ENCODE peak calls at places on chromosomes 5 and 9, in nine cellular contexts. D, K, L, Z, P, M, R, J and Q are unnamed samples.

GRCh38 chr5:78467744-78468357 is 107.4 kb downstream of the SCAMP1 start:
- DNase-seq in D (no peak), J (no peak), K (no peak), Z (no peak), L (peak), P (no peak), R (peak), M (no peak), Q (no peak)

GRCh38 chr5:120139039-120139438 is 325.1 kb upstream of the PRR16 start:
- DNase-seq in Z (no peak), P (no peak), R (peak), M (no peak), J (peak), L (peak), D (no peak), K (no peak), Q (no peak)

GRCh38 chr5:97658116-97658900 is 475.3 kb upstream of the RIOK2 start:
- DNase-seq in Z (no peak), P (no peak), J (no peak), R (peak), M (no peak), D (no peak), K (no peak), L (no peak), Q (no peak)

GRCh38 chr9:120951960-120952630 is 25.5 kb upstream of the TRAF1 start:
- DNase-seq in J (no peak), M (no peak), P (no peak), R (peak), D (no peak), K (no peak), Z (no peak), L (no peak), Q (no peak)

GRCh38 chr5:90645024-90645610 is 86.5 kb downstream of the ADGRV1 start:
- DNase-seq in R (no peak), D (no peak), J (no peak), K (no peak), M (no peak), L (peak), P (no peak), Z (no peak), Q (no peak)

GRCh38 chr9:12884736-12885395 is 110.0 kb downstream of the LURAP1L start:
- DNase-seq in J (no peak), P (no peak), L (peak), Z (no peak), M (no peak), K (no peak), R (peak), D (no peak), Q (no peak)

GRCh38 chr9:104608336-104608735 is 2.9 kb upstream of the OR13C2 start:
- DNase-seq in D (no peak), K (no peak), P (no peak), R (no peak), J (no peak), M (no peak), L (no peak), Z (no peak), Q (no peak)

GRCh38 chr5:74446673-74447337 is 193.7 kb downstream of the ENC1 start:
- DNase-seq in K (no peak), Z (no peak), L (no peak), D (no peak), M (no peak), J (no peak), P (no peak), R (no peak), Q (no peak)

GRCh38 chr5:72013741-72014703 is 93.3 kb upstream of the MAP1B start:
- DNase-seq in K (no peak), M (no peak), P (no peak), L (no peak), J (no peak), R (no peak), D (no peak), Z (no peak), Q (no peak)

GRCh38 chr9:37988041-37988440 is 81.0 kb downstream of the SHB start:
- DNase-seq in P (no peak), Z (no peak), J (no peak), R (no peak), K (no peak), L (no peak), D (no peak), M (no peak), Q (no peak)

GRCh38 chr5:38648703-38649291 is 92.4 kb upstream of the LIFR start:
- DNase-seq in Z (no peak), M (no peak), L (no peak), P (no peak), D (no peak), J (no peak), R (no peak), K (no peak), Q (no peak)

GRCh38 chr5:52453176-52453575 is 334.5 kb upstream of the ITGA1 start:
- DNase-seq in J (no peak), R (no peak), P (no peak), Z (no peak), K (no peak), L (no peak), D (no peak), M (no peak), Q (no peak)

GRCh38 chr9:71814226-71814625 is 45.9 kb upstream of the CEMIP2 start:
- DNase-seq in K (no peak), J (no peak), R (no peak), M (no peak), D (no peak), L (no peak), Z (peak), P (no peak), Q (peak)

GRCh38 chr5:154358410-154359221 is 87.2 kb upstream of the SAP30L start:
- DNase-seq in J (no peak), P (no peak), D (no peak), Z (no peak), K (no peak), M (no peak), R (no peak), L (no peak), Q (peak)

GRCh38 chr5:123090641-123091257 is 1.7 kb downstream of the PRDM6 start:
- DNase-seq in M (no peak), P (no peak), D (no peak), J (no peak), Z (no peak), K (no peak), R (no peak), L (no peak), Q (no peak)
- H3K4me3 ChIP-seq in M (peak), P (peak), D (peak), J (peak), Z (peak), K (peak), R (peak), L (peak), Q (peak)

GRCh38 chr9:34651286-34651685 is 699 bp upstream of the IL11RA start:
- DNase-seq in Z (no peak), D (no peak), P (peak), L (no peak), R (peak), J (no peak), M (no peak), K (peak), Q (peak)

GRCh38 chr9:34650816-34651215 is 1.2 kb upstream of the IL11RA start:
- DNase-seq in K (no peak), M (no peak), D (no peak), J (no peak), P (no peak), L (no peak), R (no peak), Z (no peak), Q (no peak)

GRCh38 chr9:34652608-34653007 is 623 bp downstream of the IL11RA start:
- DNase-seq in R (no peak), L (no peak), Z (no peak), M (no peak), J (no peak), D (no peak), P (no peak), K (no peak), Q (no peak)

GRCh38 chr9:34653131-34653530 is 1.1 kb downstream of the IL11RA start:
- DNase-seq in L (no peak), P (no peak), K (no peak), D (no peak), M (no peak), Z (no peak), R (peak), J (no peak), Q (no peak)

GRCh38 chr9:34651876-34652602 is at the start of gene IL11RA:
- DNase-seq in P (peak), D (peak), L (peak), R (peak), M (peak), Z (peak), K (peak), J (peak), Q (peak)
- TF ChIP-seq POLR2AphosphoS5 in P (peak), D (peak), L (peak), R (no peak), M (peak), Z (peak), K (peak), J (peak), Q (peak)

GRCh38 chr5:438481-438981 is 4.4 kb upstream of the EXOC3 start:
- DNase-seq in M (peak), L (no peak), Z (peak), R (no peak), J (no peak), P (peak), K (no peak), D (no peak), Q (peak)

GRCh38 chr5:437281-437771 is 5.7 kb upstream of the EXOC3 start:
- DNase-seq in D (no peak), K (no peak), Z (no peak), M (peak), L (no peak), P (peak), R (no peak), J (no peak), Q (peak)

GRCh38 chr5:440413-441180 is 2.4 kb upstream of the EXOC3 start:
- DNase-seq in P (peak), M (peak), J (no peak), R (no peak), Z (peak), L (no peak), D (no peak), K (no peak), Q (peak)

GRCh38 chr5:439181-439580 is 3.8 kb upstream of the EXOC3 start:
- DNase-seq in J (no peak), P (no peak), Z (peak), R (no peak), L (no peak), M (peak), D (no peak), K (no peak), Q (peak)

DNA sequence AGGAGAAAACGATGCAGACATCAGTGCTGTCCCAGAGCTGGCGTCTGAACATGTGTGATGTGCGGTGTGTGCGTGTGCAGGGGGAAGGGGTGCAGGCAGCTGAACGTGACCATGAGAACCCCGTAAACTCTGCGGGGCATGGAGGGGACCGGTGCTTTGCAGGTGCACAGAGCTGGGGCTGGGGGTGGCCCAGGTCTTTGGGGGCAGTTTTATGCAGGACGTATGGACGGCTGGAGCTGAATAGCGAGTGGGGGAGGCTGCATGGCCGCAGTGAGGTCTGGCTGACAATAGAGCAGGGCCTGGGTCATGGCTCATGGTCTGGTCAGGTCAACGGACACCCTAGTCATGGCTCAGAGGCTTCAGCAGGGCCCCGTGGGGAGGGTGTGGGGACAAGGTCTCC is 3.3 kb upstream of the EXOC3 start:
- DNase-seq in R (no peak), Z (peak), K (no peak), M (peak), P (peak), J (no peak), L (no peak), D (no peak), Q (peak)
- TF ChIP-seq POLR2A in R (no peak), Z (no peak), K (no peak), M (no peak), P (no peak), J (no peak), L (no peak), D (no peak), Q (no peak)

GRCh38 chr5:67331296-67331925 is 134.8 kb upstream of the CD180 start:
- DNase-seq in J (no peak), P (no peak), K (no peak), L (no peak), Z (no peak), R (peak), M (no peak), D (no peak), Q (no peak)
- H3K4me3 ChIP-seq in J (no peak), P (no peak), K (no peak), L (no peak), Z (no peak), R (no peak), M (no peak), D (no peak), Q (no peak)

GRCh38 chr5:179730356-179730755 is 2.3 kb upstream of the MAML1 start:
- DNase-seq in M (no peak), R (no peak), K (no peak), Z (no peak), J (no peak), P (no peak), L (no peak), D (no peak), Q (no peak)

GRCh38 chr5:179729303-179729702 is 3.3 kb upstream of the MAML1 start:
- DNase-seq in P (no peak), K (no peak), L (no peak), M (no peak), R (no peak), Z (no peak), J (no peak), D (no peak), Q (no peak)

GRCh38 chr5:179729727-179730126 is 2.9 kb upstream of the MAML1 start:
- DNase-seq in P (no peak), L (no peak), R (no peak), K (no peak), M (no peak), Z (no peak), J (no peak), D (no peak), Q (no peak)

GRCh38 chr5:179731791-179732411 is 721 bp upstream of the MAML1 start:
- DNase-seq in J (no peak), R (no peak), L (peak), M (peak), K (no peak), P (peak), D (peak), Z (peak), Q (peak)

GRCh38 chr5:179730852-179731251 is 1.8 kb upstream of the MAML1 start:
- DNase-seq in P (no peak), J (no peak), R (no peak), D (no peak), K (no peak), L (no peak), M (no peak), Z (no peak), Q (no peak)
- TF ChIP-seq POLR2AphosphoS5 in P (no peak), J (no peak), R (no peak), D (no peak), K (no peak), L (no peak), M (no peak), Z (no peak), Q (no peak)